ENCODE peak calls at places on chromosomes 2 and 18, in five cellular contexts. One of them, this sample, is unnamed.

GRCh38 chr18:73318732-73319479 is 451.1 kb upstream of the NETO1 start:
- DNase-seq in Peyer's patch: no peak
- DNase-seq in K562: no peak
- DNase-seq in ovary: no peak
- DNase-seq in thyroid gland: no peak
- DNase-seq in this sample: no peak

GRCh38 chr18:75256376-75256775 is 45.8 kb downstream of the TSHZ1 start:
- DNase-seq in thyroid gland: no peak
- DNase-seq in K562: no peak
- DNase-seq in Peyer's patch: no peak
- DNase-seq in ovary: no peak
- DNase-seq in this sample: no peak

GRCh38 chr2:192002418-192002817 is 155.5 kb upstream of the CAVIN2 start:
- DNase-seq in ovary: no peak
- DNase-seq in Peyer's patch: no peak
- DNase-seq in thyroid gland: no peak
- DNase-seq in K562: no peak
- DNase-seq in this sample: no peak

GRCh38 chr2:31979966-31980365 is 30.8 kb downstream of the MEMO1 start:
- DNase-seq in thyroid gland: no peak
- DNase-seq in ovary: no peak
- DNase-seq in Peyer's patch: no peak
- DNase-seq in K562: no peak
- DNase-seq in this sample: no peak

GRCh38 chr18:21112140-21112473 is 494 bp upstream of the ROCK1 start:
- DNase-seq in ovary: no peak
- DNase-seq in Peyer's patch: no peak
- DNase-seq in thyroid gland: no peak
- DNase-seq in K562: no peak
- DNase-seq in this sample: no peak

GRCh38 chr18:8685914-8686216 is 19.5 kb upstream of the MTCL1 start:
- DNase-seq in K562: no peak
- DNase-seq in ovary: no peak
- DNase-seq in thyroid gland: no peak
- DNase-seq in Peyer's patch: no peak
- DNase-seq in this sample: no peak

GRCh38 chr2:238595750-238596570 is 169.2 kb downstream of the ASB1 start:
- DNase-seq in thyroid gland: no peak
- DNase-seq in ovary: no peak
- DNase-seq in K562: no peak
- DNase-seq in Peyer's patch: no peak
- DNase-seq in this sample: no peak

GRCh38 chr2:110679337-110679707 is 1.5 kb upstream of the BUB1 start:
- DNase-seq in K562: peak
- DNase-seq in Peyer's patch: no peak
- DNase-seq in thyroid gland: no peak
- DNase-seq in ovary: peak
- DNase-seq in this sample: no peak

GRCh38 chr2:226023383-226023782 is 623.9 kb downstream of the NYAP2 start:
- DNase-seq in ovary: no peak
- DNase-seq in K562: no peak
- DNase-seq in Peyer's patch: no peak
- DNase-seq in thyroid gland: no peak
- DNase-seq in this sample: no peak

GRCh38 chr2:145421841-145422240 is 901.9 kb upstream of the ZEB2 start:
- DNase-seq in thyroid gland: no peak
- DNase-seq in K562: no peak
- DNase-seq in ovary: no peak
- DNase-seq in Peyer's patch: no peak
- DNase-seq in this sample: no peak

GRCh38 chr2:98013407-98014042 is 17.8 kb upstream of the TMEM131 start:
- DNase-seq in K562: no peak
- DNase-seq in Peyer's patch: no peak
- DNase-seq in ovary: no peak
- DNase-seq in thyroid gland: no peak
- DNase-seq in this sample: no peak

GRCh38 chr2:157725856-157726255 is 97.2 kb upstream of the ACVR1C start:
- DNase-seq in Peyer's patch: no peak
- DNase-seq in ovary: peak
- DNase-seq in K562: no peak
- DNase-seq in thyroid gland: no peak
- DNase-seq in this sample: no peak

GRCh38 chr2:230949966-230950832 is 25.2 kb upstream of the GPR55 start:
- DNase-seq in Peyer's patch: no peak
- DNase-seq in ovary: no peak
- DNase-seq in K562: no peak
- DNase-seq in thyroid gland: no peak
- DNase-seq in this sample: no peak

GRCh38 chr2:235672720-235673119 is 178.9 kb downstream of the AGAP1 start:
- DNase-seq in thyroid gland: no peak
- DNase-seq in Peyer's patch: no peak
- DNase-seq in ovary: no peak
- DNase-seq in K562: no peak
- DNase-seq in this sample: no peak

GRCh38 chr2:235070063-235070706 is 118.4 kb downstream of the SH3BP4 start:
- DNase-seq in ovary: no peak
- DNase-seq in thyroid gland: no peak
- DNase-seq in Peyer's patch: no peak
- DNase-seq in K562: no peak
- DNase-seq in this sample: no peak

GRCh38 chr2:218000137-218000536 is 2.7 kb downstream of the TNS1 start:
- DNase-seq in thyroid gland: no peak
- DNase-seq in K562: no peak
- DNase-seq in Peyer's patch: no peak
- DNase-seq in ovary: peak
- DNase-seq in this sample: no peak

GRCh38 chr2:131105950-131106801 is 1.0 kb downstream of the PLEKHB2 start:
- DNase-seq in ovary: peak
- DNase-seq in Peyer's patch: peak
- DNase-seq in thyroid gland: peak
- DNase-seq in K562: peak
- DNase-seq in this sample: peak

GRCh38 chr2:210195066-210195852 is 24.1 kb upstream of the KANSL1L start:
- DNase-seq in Peyer's patch: no peak
- DNase-seq in ovary: no peak
- DNase-seq in thyroid gland: no peak
- DNase-seq in K562: peak
- DNase-seq in this sample: no peak

GRCh38 chr2:216215991-216216390 is 106.8 kb downstream of the XRCC5 start:
- DNase-seq in K562: peak
- DNase-seq in Peyer's patch: no peak
- DNase-seq in thyroid gland: no peak
- DNase-seq in ovary: no peak
- DNase-seq in this sample: no peak

GRCh38 chr2:105294844-105295481 is 34.6 kb downstream of the TGFBRAP1 start:
- DNase-seq in Peyer's patch: no peak
- DNase-seq in K562: peak
- DNase-seq in ovary: peak
- DNase-seq in thyroid gland: peak
- DNase-seq in this sample: no peak

GRCh38 chr2:135072125-135072997 is 20.3 kb downstream of the RAB3GAP1 start:
- DNase-seq in thyroid gland: no peak
- DNase-seq in K562: no peak
- DNase-seq in Peyer's patch: no peak
- DNase-seq in ovary: no peak
- DNase-seq in this sample: no peak

GRCh38 chr2:101696272-101697123 is 1.0 kb upstream of the MAP4K4 start:
- DNase-seq in ovary: peak
- DNase-seq in Peyer's patch: no peak
- DNase-seq in K562: no peak
- DNase-seq in thyroid gland: peak
- DNase-seq in this sample: peak

DNA sequence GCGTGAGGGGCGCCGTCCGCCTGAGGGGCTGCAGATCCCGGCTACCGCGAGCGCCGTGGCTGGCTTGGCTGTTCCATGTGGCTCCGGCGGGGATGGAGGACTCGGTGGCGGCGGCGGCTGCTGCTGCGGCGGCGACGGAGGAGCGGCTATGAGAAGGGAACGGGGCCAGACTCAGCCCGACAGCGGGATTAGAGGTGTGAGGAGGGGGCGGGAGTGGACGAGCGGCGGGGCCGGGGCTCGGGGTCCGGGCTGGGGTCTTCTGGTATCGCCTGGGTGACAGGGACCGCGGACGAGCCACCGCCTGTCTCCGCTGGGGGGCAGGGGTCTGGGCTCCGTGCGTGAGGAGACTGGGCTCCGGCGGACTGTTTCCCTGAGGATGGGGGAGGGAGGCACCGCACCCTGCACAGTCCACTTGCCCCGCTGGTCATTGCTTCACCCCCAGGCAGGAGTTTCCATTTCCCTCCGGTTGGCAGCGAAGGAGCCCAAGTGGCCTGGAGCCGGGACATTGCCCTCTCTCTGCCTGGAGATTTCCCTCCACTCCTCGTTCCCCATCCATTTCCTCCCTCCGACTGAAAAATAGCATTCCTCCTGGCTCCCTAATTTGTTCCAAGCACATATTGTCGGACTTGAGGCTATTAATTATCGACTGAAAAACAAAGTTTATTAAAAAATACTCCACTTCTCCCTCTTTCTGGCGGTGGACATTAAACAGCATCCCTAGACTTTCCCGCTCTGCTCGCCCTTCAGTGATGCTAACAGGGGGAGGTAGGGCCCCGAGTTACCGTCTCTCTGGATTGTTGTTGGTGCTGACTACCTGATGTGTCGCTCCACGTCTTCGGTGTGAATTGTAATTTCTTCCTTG is 577 bp downstream of the EHBP1 start:
- DNase-seq in ovary: peak
- DNase-seq in thyroid gland: peak
- DNase-seq in Peyer's patch: peak
- DNase-seq in K562: peak
- DNase-seq in this sample: peak
- H3K27ac ChIP-seq in ovary: peak
- H3K27ac ChIP-seq in thyroid gland: peak
- H3K27ac ChIP-seq in Peyer's patch: peak
- H3K27ac ChIP-seq in K562: peak
- H3K27ac ChIP-seq in this sample: peak

DNA sequence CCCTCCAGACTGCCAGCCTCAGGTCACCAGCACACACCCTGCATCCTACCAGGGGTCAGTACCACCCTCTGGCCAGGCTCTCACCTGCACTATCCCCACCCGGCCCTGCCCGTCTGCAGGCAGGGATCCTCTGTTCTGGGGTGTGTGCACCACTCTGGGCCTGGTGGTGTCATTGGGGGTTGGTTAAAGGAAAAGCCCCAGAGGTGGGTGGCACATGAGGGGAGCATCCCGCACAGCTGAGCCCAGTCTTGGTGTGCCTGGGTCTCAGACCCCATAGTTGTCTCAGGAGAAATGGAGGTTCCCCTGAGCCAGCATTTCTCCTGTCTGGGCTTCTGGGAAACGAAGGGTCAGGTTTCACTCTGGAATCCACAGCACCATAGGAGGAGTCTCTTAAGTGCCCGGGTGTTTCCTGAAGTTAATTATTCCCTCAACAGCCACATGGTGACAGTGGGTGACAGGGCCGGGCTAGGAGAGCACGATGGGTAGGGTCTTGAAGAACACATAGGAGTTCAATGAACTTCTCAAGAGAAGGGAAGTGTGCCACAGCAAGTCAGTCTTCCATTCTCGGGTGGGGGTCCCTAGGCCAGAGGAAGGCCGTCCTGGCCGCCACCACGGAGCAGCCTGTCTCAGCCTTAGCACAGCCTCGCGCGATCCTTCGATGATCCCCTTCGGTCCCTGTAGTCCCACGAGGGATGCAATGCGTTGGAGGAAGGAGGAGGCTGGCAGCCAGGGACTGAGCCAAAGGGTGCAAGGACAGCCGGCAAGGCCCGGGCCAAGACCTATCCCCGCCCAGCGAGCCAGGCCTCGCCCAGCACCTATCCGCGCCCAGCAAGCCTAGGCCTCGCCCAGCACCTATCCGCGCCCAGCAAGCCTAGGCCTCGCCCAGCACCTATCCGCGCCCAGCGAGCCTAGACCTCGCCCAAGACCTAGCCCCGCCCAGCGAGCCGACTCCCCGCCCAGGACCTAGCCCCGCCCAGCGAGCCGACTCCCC is 1.1 kb upstream of the FARP2 start:
- DNase-seq in K562: peak
- DNase-seq in Peyer's patch: peak
- DNase-seq in thyroid gland: peak
- DNase-seq in ovary: peak
- DNase-seq in this sample: peak
- TF ChIP-seq POLR2A in K562: peak
- TF ChIP-seq POLR2A in Peyer's patch: peak
- TF ChIP-seq POLR2A in thyroid gland: no peak
- TF ChIP-seq POLR2A in ovary: no peak
- TF ChIP-seq POLR2A in this sample: peak

GRCh38 chr18:23640023-23640422 is 22.7 kb downstream of the ANKRD29 start:
- DNase-seq in thyroid gland: no peak
- DNase-seq in Peyer's patch: no peak
- DNase-seq in K562: no peak
- DNase-seq in ovary: no peak
- DNase-seq in this sample: no peak
- TF ChIP-seq CTCF in thyroid gland: no peak
- TF ChIP-seq CTCF in Peyer's patch: peak
- TF ChIP-seq CTCF in K562: no peak
- TF ChIP-seq CTCF in ovary: no peak
- TF ChIP-seq CTCF in this sample: peak

GRCh38 chr18:48778344-48779011 is 172.3 kb downstream of the SMAD7 start:
- DNase-seq in ovary: no peak
- DNase-seq in K562: no peak
- DNase-seq in thyroid gland: no peak
- DNase-seq in Peyer's patch: no peak
- DNase-seq in this sample: no peak
- H3K27ac ChIP-seq in ovary: no peak
- H3K27ac ChIP-seq in K562: no peak
- H3K27ac ChIP-seq in thyroid gland: no peak
- H3K27ac ChIP-seq in Peyer's patch: no peak
- H3K27ac ChIP-seq in this sample: no peak

GRCh38 chr2:47158576-47158975 is 3.5 kb upstream of the STPG4 start:
- DNase-seq in Peyer's patch: no peak
- DNase-seq in K562: no peak
- DNase-seq in ovary: no peak
- DNase-seq in thyroid gland: no peak
- DNase-seq in this sample: no peak
- TF ChIP-seq POLR2A in Peyer's patch: no peak
- TF ChIP-seq POLR2A in K562: no peak
- TF ChIP-seq POLR2A in ovary: no peak
- TF ChIP-seq POLR2A in thyroid gland: no peak
- TF ChIP-seq POLR2A in this sample: no peak

GRCh38 chr2:127201452-127201851 is 18.6 kb downstream of the CYP27C1 start:
- DNase-seq in Peyer's patch: no peak
- DNase-seq in thyroid gland: no peak
- DNase-seq in ovary: no peak
- DNase-seq in K562: no peak
- DNase-seq in this sample: no peak
- TF ChIP-seq CTCF in Peyer's patch: no peak
- TF ChIP-seq CTCF in thyroid gland: no peak
- TF ChIP-seq CTCF in ovary: no peak
- TF ChIP-seq CTCF in K562: no peak
- TF ChIP-seq CTCF in this sample: no peak

GRCh38 chr18:62773691-62774090 is 58.4 kb downstream of the PHLPP1 start:
- DNase-seq in ovary: no peak
- DNase-seq in K562: no peak
- DNase-seq in Peyer's patch: no peak
- DNase-seq in thyroid gland: no peak
- DNase-seq in this sample: no peak
- H3K27ac ChIP-seq in ovary: no peak
- H3K27ac ChIP-seq in K562: no peak
- H3K27ac ChIP-seq in Peyer's patch: no peak
- H3K27ac ChIP-seq in thyroid gland: no peak
- H3K27ac ChIP-seq in this sample: peak

This sample was measured in transverse colon.